ENCODE peak calls at places on chromosomes 5 and 9, in four cellular contexts. N is endothelial cell of umbilical vein, W is K562, H is GM12878. E is an unnamed sample.

GRCh38 chr9:117250610-117251215 is 164.1 kb downstream of the ASTN2 start:
- DNase-seq in N (no peak), W (no peak), H (no peak), E (no peak)

GRCh38 chr5:73312146-73312871 is 136.3 kb downstream of the FOXD1 start:
- DNase-seq in W (no peak), N (no peak), H (no peak), E (peak)

GRCh38 chr9:136990233-136990911 is 1.9 kb upstream of the PAXX start:
- DNase-seq in W (no peak), N (no peak), H (no peak), E (no peak)

GRCh38 chr5:68331202-68332108 is 115.9 kb downstream of the PIK3R1 start:
- DNase-seq in W (no peak), N (no peak), H (no peak), E (peak)

GRCh38 chr5:31186672-31187267 is 6.7 kb upstream of the CDH6 start:
- DNase-seq in H (no peak), W (peak), N (peak), E (peak)

GRCh38 chr5:36017004-36017403 is 25.8 kb upstream of the UGT3A1 start:
- DNase-seq in N (no peak), H (no peak), W (no peak), E (no peak)

GRCh38 chr5:51072937-51073336 is 310.3 kb upstream of the ISL1 start:
- DNase-seq in H (no peak), W (no peak), N (no peak), E (no peak)

GRCh38 chr5:59158165-59158564 is 575.3 kb downstream of the RAB3C start:
- DNase-seq in N (no peak), W (no peak), H (no peak), E (peak)

GRCh38 chr9:3827175-3827574 is 301.4 kb upstream of the RFX3 start:
- DNase-seq in H (no peak), W (no peak), N (no peak), E (no peak)

GRCh38 chr5:157294692-157295091 is 28.8 kb downstream of the CYFIP2 start:
- DNase-seq in N (no peak), H (no peak), W (no peak), E (no peak)

GRCh38 chr5:81787843-81788242 is 36.9 kb upstream of the SSBP2 start:
- DNase-seq in N (peak), H (no peak), W (no peak), E (peak)

GRCh38 chr5:134073404-134073803 is 41.1 kb upstream of the TCF7 start:
- DNase-seq in N (no peak), W (no peak), H (no peak), E (peak)

GRCh38 chr5:54148858-54149257 is 161.5 kb downstream of the ARL15 start:
- DNase-seq in N (no peak), W (no peak), H (no peak), E (peak)

GRCh38 chr9:18905033-18905882 is 127.8 kb downstream of the SAXO1 start:
- DNase-seq in N (no peak), W (no peak), H (no peak), E (peak)

GRCh38 chr5:131068893-131069643 is 96.0 kb downstream of the HINT1 start:
- DNase-seq in W (no peak), N (no peak), H (peak), E (no peak)

GRCh38 chr5:179821298-179822058 is 773 bp downstream of the SQSTM1 start:
- DNase-seq in W (peak), H (no peak), N (peak), E (peak)

GRCh38 chr5:179820483-179821297 is at the start of gene SQSTM1:
- DNase-seq in W (peak), H (no peak), N (peak), E (peak)

GRCh38 chr5:179818746-179819295 is 1.9 kb upstream of the SQSTM1 start:
- DNase-seq in H (peak), W (peak), N (peak), E (peak)

GRCh38 chr5:179820127-179820482 is 600 bp upstream of the SQSTM1 start:
- DNase-seq in H (no peak), W (no peak), N (peak), E (no peak)

GRCh38 chr5:179819296-179820126 is 1.2 kb upstream of the SQSTM1 start:
- DNase-seq in N (peak), H (no peak), W (peak), E (peak)
- TF ChIP-seq FOS in N (no peak), H (no peak), W (no peak), E (peak)

GRCh38 chr9:34197756-34198711 is 19.2 kb downstream of the UBAP1 start:
- DNase-seq in H (no peak), N (no peak), W (no peak), E (no peak)
- TF ChIP-seq FOS in H (no peak), N (no peak), W (no peak), E (no peak)

GRCh38 chr9:107639426-107639825 is 149.9 kb upstream of the KLF4 start:
- DNase-seq in H (no peak), N (peak), W (no peak), E (no peak)

GRCh38 chr9:107636596-107637405 is 147.2 kb upstream of the KLF4 start:
- DNase-seq in W (no peak), H (no peak), N (no peak), E (peak)

GRCh38 chr9:107638496-107638895 is 148.9 kb upstream of the KLF4 start:
- DNase-seq in N (no peak), W (no peak), H (no peak), E (no peak)

GRCh38 chr9:107638922-107639321 is 149.4 kb upstream of the KLF4 start:
- DNase-seq in H (no peak), N (peak), W (no peak), E (peak)

GRCh38 chr9:107637421-107638420 is 148.2 kb upstream of the KLF4 start:
- DNase-seq in H (no peak), W (no peak), N (peak), E (peak)
- TF ChIP-seq FOS in H (no peak), W (no peak), N (no peak), E (peak)

GRCh38 chr9:10252174-10252573 is 360.6 kb downstream of the PTPRD start:
- DNase-seq in H (no peak), W (no peak), N (peak), E (no peak)

GRCh38 chr9:10250200-10250599 is 362.6 kb downstream of the PTPRD start:
- DNase-seq in H (no peak), W (no peak), N (no peak), E (no peak)

GRCh38 chr9:10251490-10251889 is 361.3 kb downstream of the PTPRD start:
- DNase-seq in W (no peak), H (no peak), N (no peak), E (peak)

DNA sequence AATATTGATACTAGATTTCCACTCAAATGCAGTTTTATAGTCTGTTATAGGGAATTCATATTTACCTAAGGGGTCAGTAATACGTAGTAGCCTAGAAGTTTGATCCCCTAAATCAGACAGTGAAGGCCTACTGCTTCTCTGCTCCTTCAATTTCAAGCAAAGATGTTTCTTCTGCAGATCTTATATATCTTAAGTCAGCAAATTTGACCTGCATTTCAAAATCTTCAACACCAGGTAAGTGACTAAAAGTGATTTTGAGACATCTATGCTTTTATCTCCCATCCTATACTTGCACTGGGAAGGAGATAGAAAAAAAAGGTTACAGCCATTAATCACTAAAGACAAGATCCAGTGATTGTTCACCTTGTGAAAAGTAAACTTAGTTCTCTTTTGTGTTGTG is 363.9 kb downstream of the PTPRD start:
- DNase-seq in W (no peak), N (no peak), H (no peak), E (no peak)
- TF ChIP-seq FOS in W (no peak), N (no peak), H (no peak), E (no peak)

GRCh38 chr5:33468811-33469435 is 28.2 kb downstream of the TARS1 start:
- DNase-seq in N (no peak), W (no peak), H (no peak), E (peak)
- TF ChIP-seq FOS in N (no peak), W (no peak), H (no peak), E (no peak)

DNA sequence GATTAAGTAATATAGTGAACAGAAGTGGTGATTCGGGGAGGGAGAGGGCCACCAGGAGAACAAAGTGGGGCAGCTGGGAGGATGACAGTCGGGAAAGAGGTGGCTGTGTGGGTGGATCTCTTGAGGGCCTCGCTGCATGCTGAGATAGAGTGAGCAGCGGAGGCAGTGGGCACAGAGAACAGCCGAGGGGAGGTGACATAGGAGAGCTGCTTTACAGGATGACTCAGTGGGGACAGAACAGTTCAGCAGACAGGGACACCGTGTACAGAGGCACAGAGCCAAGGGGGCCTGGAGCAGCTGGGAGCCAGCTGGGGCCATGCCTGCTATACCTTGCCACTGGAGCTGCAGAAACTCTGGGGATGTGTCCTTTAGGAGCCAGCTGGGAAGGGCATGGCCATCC is 273.9 kb downstream of the GADD45G start:
- DNase-seq in H (no peak), N (no peak), W (no peak), E (no peak)
- TF ChIP-seq FOS in H (no peak), N (no peak), W (no peak), E (no peak)

GRCh38 chr5:113495402-113495801 is 7.1 kb upstream of the MCC start:
- DNase-seq in W (no peak), N (peak), H (no peak), E (peak)

GRCh38 chr5:113491022-113491421 is 2.8 kb upstream of the MCC start:
- DNase-seq in N (no peak), H (no peak), W (no peak), E (no peak)

GRCh38 chr5:113489299-113489698 is 1.0 kb upstream of the MCC start:
- DNase-seq in H (no peak), N (peak), W (no peak), E (peak)

GRCh38 chr5:113490317-113490716 is 2.1 kb upstream of the MCC start:
- DNase-seq in N (no peak), W (no peak), H (no peak), E (no peak)

GRCh38 chr5:113493446-113493845 is 5.2 kb upstream of the MCC start:
- DNase-seq in H (no peak), W (no peak), N (no peak), E (no peak)
- TF ChIP-seq FOS in H (no peak), W (no peak), N (no peak), E (no peak)

GRCh38 chr5:80193421-80193820 is 62.4 kb downstream of the SERINC5 start:
- DNase-seq in N (no peak), W (no peak), H (no peak), E (no peak)
- TF ChIP-seq FOS in N (no peak), W (no peak), H (no peak), E (no peak)

GRCh38 chr5:39015743-39016586 is 58.2 kb downstream of the RICTOR start:
- DNase-seq in W (no peak), H (no peak), N (no peak), E (peak)
- TF ChIP-seq FOS in W (no peak), H (no peak), N (no peak), E (peak)

E was measured in IMR-90.